ENCODE peak calls at places on chromosomes 4 and X, in nine cellular contexts. One of them, this sample, is unnamed.

GRCh38 chrX:29530520-29530919 is 684.8 kb upstream of the MAGEB2 start:
- DNase-seq in hepatocyte: peak; percentile 4
- DNase-seq in anterior cingulate cortex: no peak
- DNase-seq in NCI-H2081: no peak
- DNase-seq in dermis microvascular lymphatic vessel endothelial cell: no peak
- DNase-seq in Jurkat, Clone E6-1: no peak
- DNase-seq in AG08396: peak; percentile 24
- DNase-seq in fibroblast of the conjunctiva: no peak
- DNase-seq in NCI-H1105: no peak
- DNase-seq in this sample: no peak

GRCh38 chr4:1713003-1713397 is 881 bp upstream of the SLBP start:
- DNase-seq in hepatocyte: no peak
- DNase-seq in anterior cingulate cortex: no peak
- DNase-seq in NCI-H2081: no peak
- DNase-seq in dermis microvascular lymphatic vessel endothelial cell: no peak
- DNase-seq in Jurkat, Clone E6-1: no peak
- DNase-seq in AG08396: peak; percentile 49
- DNase-seq in fibroblast of the conjunctiva: no peak
- DNase-seq in NCI-H1105: no peak
- DNase-seq in this sample: no peak

GRCh38 chr4:83067058-83067639 is 32.2 kb downstream of the COPS4 start:
- DNase-seq in hepatocyte: no peak
- DNase-seq in anterior cingulate cortex: no peak
- DNase-seq in NCI-H2081: no peak
- DNase-seq in dermis microvascular lymphatic vessel endothelial cell: no peak
- DNase-seq in Jurkat, Clone E6-1: no peak
- DNase-seq in AG08396: no peak
- DNase-seq in fibroblast of the conjunctiva: no peak
- DNase-seq in NCI-H1105: no peak
- DNase-seq in this sample: no peak

GRCh38 chr4:51845736-51846135 is 2.8 kb downstream of the DCUN1D4 start:
- DNase-seq in hepatocyte: no peak
- DNase-seq in anterior cingulate cortex: no peak
- DNase-seq in NCI-H2081: no peak
- DNase-seq in dermis microvascular lymphatic vessel endothelial cell: no peak
- DNase-seq in Jurkat, Clone E6-1: no peak
- DNase-seq in AG08396: no peak
- DNase-seq in fibroblast of the conjunctiva: no peak
- DNase-seq in NCI-H1105: no peak
- DNase-seq in this sample: no peak

GRCh38 chr4:181647396-181648107 is 595.6 kb upstream of the TENM3 start:
- DNase-seq in hepatocyte: no peak
- DNase-seq in anterior cingulate cortex: no peak
- DNase-seq in NCI-H2081: no peak
- DNase-seq in dermis microvascular lymphatic vessel endothelial cell: no peak
- DNase-seq in Jurkat, Clone E6-1: no peak
- DNase-seq in AG08396: no peak
- DNase-seq in fibroblast of the conjunctiva: no peak
- DNase-seq in NCI-H1105: no peak
- DNase-seq in this sample: no peak

GRCh38 chr4:98102660-98103059 is 40.6 kb downstream of the STPG2 start:
- DNase-seq in hepatocyte: no peak
- DNase-seq in anterior cingulate cortex: no peak
- DNase-seq in NCI-H2081: no peak
- DNase-seq in dermis microvascular lymphatic vessel endothelial cell: no peak
- DNase-seq in Jurkat, Clone E6-1: no peak
- DNase-seq in AG08396: no peak
- DNase-seq in fibroblast of the conjunctiva: no peak
- DNase-seq in NCI-H1105: no peak
- DNase-seq in this sample: no peak

GRCh38 chrX:133415276-133416105 is at the start of gene GPC4:
- DNase-seq in hepatocyte: peak; percentile 67
- DNase-seq in anterior cingulate cortex: peak; percentile 25
- DNase-seq in NCI-H2081: peak; percentile 9
- DNase-seq in dermis microvascular lymphatic vessel endothelial cell: no peak
- DNase-seq in Jurkat, Clone E6-1: no peak
- DNase-seq in AG08396: peak; percentile 79
- DNase-seq in fibroblast of the conjunctiva: peak; percentile 14
- DNase-seq in NCI-H1105: peak; percentile 16
- DNase-seq in this sample: no peak

GRCh38 chrX:97065066-97065465 is 181.4 kb downstream of the RPA4 start:
- DNase-seq in hepatocyte: no peak
- DNase-seq in anterior cingulate cortex: no peak
- DNase-seq in NCI-H2081: no peak
- DNase-seq in dermis microvascular lymphatic vessel endothelial cell: no peak
- DNase-seq in Jurkat, Clone E6-1: no peak
- DNase-seq in AG08396: no peak
- DNase-seq in fibroblast of the conjunctiva: no peak
- DNase-seq in NCI-H1105: no peak
- DNase-seq in this sample: no peak

GRCh38 chrX:48831909-48832291 is 3.5 kb downstream of the PCSK1N start:
- DNase-seq in hepatocyte: no peak
- DNase-seq in anterior cingulate cortex: no peak
- DNase-seq in NCI-H2081: no peak
- DNase-seq in dermis microvascular lymphatic vessel endothelial cell: no peak
- DNase-seq in Jurkat, Clone E6-1: no peak
- DNase-seq in AG08396: no peak
- DNase-seq in fibroblast of the conjunctiva: no peak
- DNase-seq in NCI-H1105: no peak
- DNase-seq in this sample: no peak

GRCh38 chr4:172995161-172995560 is 173.4 kb upstream of the GALNT7 start:
- DNase-seq in hepatocyte: no peak
- DNase-seq in anterior cingulate cortex: no peak
- DNase-seq in NCI-H2081: no peak
- DNase-seq in dermis microvascular lymphatic vessel endothelial cell: no peak
- DNase-seq in Jurkat, Clone E6-1: no peak
- DNase-seq in AG08396: no peak
- DNase-seq in fibroblast of the conjunctiva: no peak
- DNase-seq in NCI-H1105: no peak
- DNase-seq in this sample: no peak

GRCh38 chr4:25525896-25526295 is 129.8 kb upstream of the SLC34A2 start:
- DNase-seq in hepatocyte: no peak
- DNase-seq in anterior cingulate cortex: no peak
- DNase-seq in NCI-H2081: no peak
- DNase-seq in dermis microvascular lymphatic vessel endothelial cell: no peak
- DNase-seq in Jurkat, Clone E6-1: no peak
- DNase-seq in AG08396: no peak
- DNase-seq in fibroblast of the conjunctiva: no peak
- DNase-seq in NCI-H1105: no peak
- DNase-seq in this sample: no peak

GRCh38 chr4:147518086-147518485 is 37.2 kb downstream of the EDNRA start:
- DNase-seq in hepatocyte: no peak
- DNase-seq in anterior cingulate cortex: no peak
- DNase-seq in NCI-H2081: no peak
- DNase-seq in dermis microvascular lymphatic vessel endothelial cell: no peak
- DNase-seq in Jurkat, Clone E6-1: no peak
- DNase-seq in AG08396: no peak
- DNase-seq in fibroblast of the conjunctiva: no peak
- DNase-seq in NCI-H1105: no peak
- DNase-seq in this sample: no peak

GRCh38 chr4:183469327-183469726 is 24.9 kb downstream of the CDKN2AIP start:
- DNase-seq in hepatocyte: no peak
- DNase-seq in anterior cingulate cortex: no peak
- DNase-seq in NCI-H2081: no peak
- DNase-seq in dermis microvascular lymphatic vessel endothelial cell: no peak
- DNase-seq in Jurkat, Clone E6-1: no peak
- DNase-seq in AG08396: no peak
- DNase-seq in fibroblast of the conjunctiva: no peak
- DNase-seq in NCI-H1105: no peak
- DNase-seq in this sample: no peak

GRCh38 chrX:29419774-29420553 is 795.4 kb upstream of the MAGEB2 start:
- DNase-seq in hepatocyte: peak; percentile 19
- DNase-seq in anterior cingulate cortex: no peak
- DNase-seq in NCI-H2081: no peak
- DNase-seq in dermis microvascular lymphatic vessel endothelial cell: no peak
- DNase-seq in Jurkat, Clone E6-1: no peak
- DNase-seq in AG08396: peak; percentile 3
- DNase-seq in fibroblast of the conjunctiva: no peak
- DNase-seq in NCI-H1105: no peak
- DNase-seq in this sample: no peak

GRCh38 chr4:182788197-182788596 is 129.0 kb downstream of the DCTD start:
- DNase-seq in hepatocyte: no peak
- DNase-seq in anterior cingulate cortex: no peak
- DNase-seq in NCI-H2081: no peak
- DNase-seq in dermis microvascular lymphatic vessel endothelial cell: no peak
- DNase-seq in Jurkat, Clone E6-1: no peak
- DNase-seq in AG08396: no peak
- DNase-seq in fibroblast of the conjunctiva: no peak
- DNase-seq in NCI-H1105: no peak
- DNase-seq in this sample: no peak

GRCh38 chr4:186700746-186701145 is 22.9 kb downstream of the FAT1 start:
- DNase-seq in hepatocyte: no peak
- DNase-seq in anterior cingulate cortex: peak; percentile 6
- DNase-seq in NCI-H2081: no peak
- DNase-seq in dermis microvascular lymphatic vessel endothelial cell: no peak
- DNase-seq in Jurkat, Clone E6-1: no peak
- DNase-seq in AG08396: peak; percentile 56
- DNase-seq in fibroblast of the conjunctiva: no peak
- DNase-seq in NCI-H1105: no peak
- DNase-seq in this sample: no peak

GRCh38 chrX:107659768-107660167 is 31.5 kb downstream of the PRPS1 start:
- DNase-seq in hepatocyte: peak; percentile 75
- DNase-seq in anterior cingulate cortex: peak; percentile 1
- DNase-seq in NCI-H2081: peak; percentile 25
- DNase-seq in dermis microvascular lymphatic vessel endothelial cell: peak; percentile 43
- DNase-seq in Jurkat, Clone E6-1: no peak
- DNase-seq in AG08396: peak; percentile 40
- DNase-seq in fibroblast of the conjunctiva: peak; percentile 55
- DNase-seq in NCI-H1105: peak; percentile 7
- DNase-seq in this sample: no peak

GRCh38 chr4:7894677-7895181 is 44.9 kb downstream of the AFAP1 start:
- DNase-seq in hepatocyte: no peak
- DNase-seq in anterior cingulate cortex: no peak
- DNase-seq in NCI-H2081: no peak
- DNase-seq in dermis microvascular lymphatic vessel endothelial cell: no peak
- DNase-seq in Jurkat, Clone E6-1: no peak
- DNase-seq in AG08396: no peak
- DNase-seq in fibroblast of the conjunctiva: no peak
- DNase-seq in NCI-H1105: no peak
- DNase-seq in this sample: no peak

GRCh38 chrX:11531226-11531625 is 134.5 kb downstream of the ARHGAP6 start:
- DNase-seq in hepatocyte: peak; percentile 16
- DNase-seq in anterior cingulate cortex: no peak
- DNase-seq in NCI-H2081: no peak
- DNase-seq in dermis microvascular lymphatic vessel endothelial cell: no peak
- DNase-seq in Jurkat, Clone E6-1: no peak
- DNase-seq in AG08396: no peak
- DNase-seq in fibroblast of the conjunctiva: no peak
- DNase-seq in NCI-H1105: no peak
- DNase-seq in this sample: no peak

GRCh38 chrX:140526138-140526537 is 21.3 kb upstream of the SOX3 start:
- DNase-seq in hepatocyte: no peak
- DNase-seq in anterior cingulate cortex: no peak
- DNase-seq in NCI-H2081: no peak
- DNase-seq in dermis microvascular lymphatic vessel endothelial cell: no peak
- DNase-seq in Jurkat, Clone E6-1: no peak
- DNase-seq in AG08396: peak; percentile 30
- DNase-seq in fibroblast of the conjunctiva: no peak
- DNase-seq in NCI-H1105: no peak
- DNase-seq in this sample: no peak

GRCh38 chr4:4461850-4462249 is 74.9 kb downstream of the NSG1 start:
- DNase-seq in hepatocyte: peak; percentile 72
- DNase-seq in anterior cingulate cortex: no peak
- DNase-seq in NCI-H2081: no peak
- DNase-seq in dermis microvascular lymphatic vessel endothelial cell: no peak
- DNase-seq in Jurkat, Clone E6-1: peak; percentile 41
- DNase-seq in AG08396: no peak
- DNase-seq in fibroblast of the conjunctiva: no peak
- DNase-seq in NCI-H1105: no peak
- DNase-seq in this sample: peak; percentile 6

GRCh38 chr4:109395694-109396093 is 37.9 kb upstream of the SEC24B start:
- DNase-seq in hepatocyte: no peak
- DNase-seq in anterior cingulate cortex: no peak
- DNase-seq in NCI-H2081: no peak
- DNase-seq in dermis microvascular lymphatic vessel endothelial cell: no peak
- DNase-seq in Jurkat, Clone E6-1: no peak
- DNase-seq in AG08396: no peak
- DNase-seq in fibroblast of the conjunctiva: no peak
- DNase-seq in NCI-H1105: no peak
- DNase-seq in this sample: no peak

GRCh38 chrX:47863187-47863586 is 26.5 kb downstream of the ZNF81 start:
- DNase-seq in hepatocyte: no peak
- DNase-seq in anterior cingulate cortex: no peak
- DNase-seq in NCI-H2081: no peak
- DNase-seq in dermis microvascular lymphatic vessel endothelial cell: no peak
- DNase-seq in Jurkat, Clone E6-1: no peak
- DNase-seq in AG08396: no peak
- DNase-seq in fibroblast of the conjunctiva: no peak
- DNase-seq in NCI-H1105: no peak
- DNase-seq in this sample: no peak

GRCh38 chr4:147368948-147369347 is 111.9 kb upstream of the EDNRA start:
- DNase-seq in hepatocyte: no peak
- DNase-seq in anterior cingulate cortex: no peak
- DNase-seq in NCI-H2081: no peak
- DNase-seq in dermis microvascular lymphatic vessel endothelial cell: no peak
- DNase-seq in Jurkat, Clone E6-1: no peak
- DNase-seq in AG08396: no peak
- DNase-seq in fibroblast of the conjunctiva: no peak
- DNase-seq in NCI-H1105: no peak
- DNase-seq in this sample: no peak